ENCODE peak calls at places on chromosomes 2 and 18, in four cellular contexts. D, X, C and N are unnamed samples.
A peak's percentile ranks its signal among the peaks of the same experiment; 100 is the strongest.

GRCh38 chr2:215878476-215879063 is 134.8 kb downstream of the MREG start:
- DNase-seq in D (no peak), X (no peak), C (no peak), N (no peak)

GRCh38 chr2:467892-468630 is 180.2 kb upstream of the ALKAL2 start:
- DNase-seq in D (no peak), X (no peak), C (peak; percentile 76), N (no peak)

GRCh38 chr2:55134316-55134706 is 84.1 kb upstream of the RTN4 start:
- DNase-seq in D (no peak), X (no peak), C (no peak), N (no peak)

GRCh38 chr2:70906439-70907018 is 29.2 kb upstream of the ATP6V1B1 start:
- DNase-seq in D (no peak), X (no peak), C (no peak), N (no peak)

GRCh38 chr18:47574966-47575365 is 323.5 kb upstream of the SKOR2 start:
- DNase-seq in D (no peak), X (no peak), C (no peak), N (peak; percentile 92)

GRCh38 chr2:190791983-190792575 is 88.5 kb upstream of the GLS start:
- DNase-seq in D (no peak), X (no peak), C (no peak), N (no peak)

GRCh38 chr2:96580771-96581170 is 44.2 kb downstream of the ARID5A start:
- DNase-seq in D (no peak), X (peak; percentile 41), C (peak; percentile 20), N (peak; percentile 46)

GRCh38 chr18:45066210-45066609 is 385.5 kb downstream of the SETBP1 start:
- DNase-seq in D (no peak), X (no peak), C (no peak), N (no peak)

GRCh38 chr2:230925879-230926765 is 1.1 kb upstream of the GPR55 start:
- DNase-seq in D (peak; percentile 70), X (no peak), C (no peak), N (no peak)

GRCh38 chr2:180520206-180520605 is 460.2 kb upstream of the UBE2E3 start:
- DNase-seq in D (no peak), X (no peak), C (no peak), N (no peak)

GRCh38 chr2:177076636-177077179 is 135.9 kb upstream of the HNRNPA3 start:
- DNase-seq in D (no peak), X (no peak), C (no peak), N (no peak)

GRCh38 chr2:234993547-234993981 is 41.7 kb downstream of the SH3BP4 start:
- DNase-seq in D (no peak), X (no peak), C (no peak), N (no peak)

GRCh38 chr2:10397878-10398277 is 50.2 kb downstream of the ODC1 start:
- DNase-seq in D (no peak), X (no peak), C (no peak), N (no peak)

GRCh38 chr2:44560352-44560751 is 198.6 kb downstream of the CAMKMT start:
- DNase-seq in D (no peak), X (no peak), C (no peak), N (no peak)

GRCh38 chr2:16068233-16068940 is 128.0 kb downstream of the MYCN start:
- DNase-seq in D (no peak), X (no peak), C (peak; percentile 33), N (peak; percentile 84)

GRCh38 chr2:189402932-189403331 is 38.3 kb upstream of the WDR75 start:
- DNase-seq in D (no peak), X (no peak), C (no peak), N (no peak)

GRCh38 chr2:159297042-159297707 is 10.7 kb upstream of the WDSUB1 start:
- DNase-seq in D (no peak), X (peak; percentile 10), C (no peak), N (no peak)

GRCh38 chr2:137367361-137367760 is 596.9 kb upstream of the HNMT start:
- DNase-seq in D (no peak), X (no peak), C (no peak), N (no peak)

GRCh38 chr2:240727913-240728312 is 36.2 kb downstream of the AQP12A start:
- DNase-seq in D (no peak), X (no peak), C (no peak), N (no peak)

GRCh38 chr18:55539240-55539639 is 48.8 kb downstream of the TCF4 start:
- DNase-seq in D (no peak), X (no peak), C (no peak), N (no peak)

GRCh38 chr2:37854676-37855282 is 70.3 kb upstream of the RMDN2 start:
- DNase-seq in D (no peak), X (no peak), C (no peak), N (no peak)

GRCh38 chr2:37856101-37856751 is 68.9 kb upstream of the RMDN2 start:
- DNase-seq in D (no peak), X (no peak), C (peak; percentile 89), N (no peak)

GRCh38 chr2:37858197-37858711 is 66.8 kb upstream of the RMDN2 start:
- DNase-seq in D (no peak), X (no peak), C (no peak), N (no peak)

GRCh38 chr2:37857485-37858196 is 67.4 kb upstream of the RMDN2 start:
- DNase-seq in D (no peak), X (no peak), C (no peak), N (no peak)

GRCh38 chr2:37855283-37856041 is 69.6 kb upstream of the RMDN2 start:
- DNase-seq in D (no peak), X (no peak), C (no peak), N (no peak)
- TF ChIP-seq YY1 in D (no peak), X (no peak), C (no peak), N (no peak)

GRCh38 chr2:64767670-64768425 is 114.1 kb upstream of the SERTAD2 start:
- DNase-seq in D (no peak), X (peak; percentile 86), C (peak; percentile 95), N (peak; percentile 54)

GRCh38 chr2:64769392-64770044 is 115.8 kb upstream of the SERTAD2 start:
- DNase-seq in D (no peak), X (no peak), C (no peak), N (no peak)

GRCh38 chr2:64765160-64765805 is 111.6 kb upstream of the SERTAD2 start:
- DNase-seq in D (no peak), X (no peak), C (no peak), N (no peak)

GRCh38 chr2:64768426-64769033 is 114.8 kb upstream of the SERTAD2 start:
- DNase-seq in D (no peak), X (no peak), C (peak; percentile 38), N (no peak)

DNA sequence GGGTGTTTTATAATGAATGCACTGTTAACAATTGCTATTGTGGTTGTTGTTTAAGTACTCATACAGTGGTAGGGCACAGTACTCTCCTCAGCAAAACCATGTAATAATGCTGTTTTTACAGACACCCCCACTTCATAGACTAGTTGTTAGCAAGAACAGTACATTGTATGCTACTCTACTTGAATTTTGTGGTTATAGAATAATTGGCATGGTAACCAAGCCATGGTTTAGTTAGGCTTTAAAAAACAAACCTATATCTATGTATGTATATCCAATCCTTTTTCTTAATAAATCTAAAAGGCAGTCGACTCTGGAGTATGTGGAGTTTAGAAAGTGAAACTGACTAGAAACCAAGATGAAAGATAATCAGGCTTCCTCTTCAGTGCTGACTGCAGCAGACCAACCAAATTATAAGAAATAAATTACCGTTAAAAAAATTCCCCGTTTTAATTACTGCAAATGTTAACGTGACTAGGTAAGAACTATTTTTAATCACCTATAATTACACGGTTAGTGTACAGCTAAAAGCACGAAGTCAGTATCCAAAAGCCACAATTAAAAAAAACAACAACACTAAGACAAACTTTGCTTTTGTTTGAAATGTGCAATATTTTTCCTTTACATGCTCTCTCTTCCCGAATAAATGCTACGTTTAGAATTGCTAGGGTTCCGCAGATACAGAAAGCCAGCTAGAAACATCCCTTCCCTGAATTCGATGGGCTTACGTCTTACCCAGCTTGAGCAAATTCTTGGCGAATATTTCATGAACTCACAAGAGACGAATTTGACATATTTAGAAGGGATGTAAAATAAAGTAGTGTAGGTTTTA is 113.3 kb upstream of the SERTAD2 start:
- DNase-seq in D (no peak), X (peak; percentile 24), C (peak; percentile 23), N (no peak)
- TF ChIP-seq NFIC in D (peak; percentile 41), X (no peak), C (no peak), N (no peak)

GRCh38 chr2:95234286-95234785 is 27.0 kb downstream of the ZNF892 start:
- DNase-seq in D (no peak), X (no peak), C (no peak), N (no peak)

GRCh38 chr2:95232232-95232631 is 24.9 kb downstream of the ZNF892 start:
- DNase-seq in D (no peak), X (no peak), C (no peak), N (no peak)

GRCh38 chr2:95234806-95235205 is 27.5 kb downstream of the ZNF892 start:
- DNase-seq in D (no peak), X (no peak), C (no peak), N (no peak)

GRCh38 chr2:95231723-95232122 is 24.4 kb downstream of the ZNF892 start:
- DNase-seq in D (no peak), X (peak; percentile 69), C (peak; percentile 80), N (peak; percentile 85)
- TF ChIP-seq YY1 in D (no peak), X (no peak), C (no peak), N (no peak)

GRCh38 chr2:145653553-145653952 is 1133.6 kb upstream of the ZEB2 start:
- DNase-seq in D (no peak), X (no peak), C (no peak), N (no peak)
- TF ChIP-seq NFIC in D (no peak), X (no peak), C (no peak), N (no peak)

GRCh38 chr2:111961663-111962062 is 63.3 kb downstream of the MERTK start:
- DNase-seq in D (no peak), X (no peak), C (no peak), N (no peak)

GRCh38 chr2:111954602-111955332 is 56.4 kb downstream of the MERTK start:
- DNase-seq in D (no peak), X (no peak), C (no peak), N (peak; percentile 87)

GRCh38 chr2:111952871-111953497 is 54.6 kb downstream of the MERTK start:
- DNase-seq in D (no peak), X (no peak), C (no peak), N (no peak)

GRCh38 chr2:111958901-111959300 is 60.5 kb downstream of the MERTK start:
- DNase-seq in D (no peak), X (no peak), C (no peak), N (no peak)

GRCh38 chr2:111957872-111958354 is 59.5 kb downstream of the MERTK start:
- DNase-seq in D (no peak), X (no peak), C (no peak), N (no peak)
- TF ChIP-seq YY1 in D (no peak), X (no peak), C (no peak), N (no peak)

DNA sequence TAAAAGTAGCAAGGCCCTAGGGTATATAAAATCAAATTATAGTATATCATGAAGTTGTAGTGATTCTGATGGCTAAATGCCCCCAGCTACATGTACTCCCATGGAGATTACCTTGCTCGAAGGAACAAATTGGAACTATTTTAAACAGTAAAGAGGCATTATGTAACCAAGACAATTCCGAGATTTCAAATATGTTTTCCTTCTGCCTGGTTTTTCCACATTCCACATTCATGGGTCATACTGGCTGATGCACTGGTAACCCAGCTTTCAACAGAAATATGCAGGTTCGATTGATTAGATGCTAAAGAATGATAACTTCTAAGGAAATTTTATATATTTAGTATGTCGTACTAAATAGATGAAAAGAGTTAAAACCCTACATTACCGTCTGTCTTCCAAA is 62.3 kb upstream of the MGAT4A start:
- DNase-seq in D (no peak), X (no peak), C (no peak), N (no peak)
- TF ChIP-seq NFIC in D (no peak), X (no peak), C (no peak), N (no peak)

GRCh38 chr2:42421157-42421485 is 60.1 kb upstream of the COX7A2L start:
- DNase-seq in D (no peak), X (no peak), C (no peak), N (no peak)
- TF ChIP-seq YY1 in D (no peak), X (no peak), C (no peak), N (no peak)

GRCh38 chr2:72040629-72041403 is 106.8 kb downstream of the CYP26B1 start:
- DNase-seq in D (no peak), X (no peak), C (no peak), N (no peak)
- TF ChIP-seq NFIC in D (no peak), X (no peak), C (no peak), N (no peak)